ENCODE peak calls at places on chromosome 2, in four cellular contexts. Q is HCT116, D is upper lobe of right lung, E is adrenal gland. R is an unnamed sample.

GRCh38 chr2:112758701-112759100 is 5.7 kb downstream of the CKAP2L start:
- DNase-seq in D (no peak), Q (no peak), E (no peak), R (no peak)

GRCh38 chr2:144642892-144643291 is 123.0 kb upstream of the ZEB2 start:
- DNase-seq in D (no peak), E (no peak), Q (no peak), R (no peak)

GRCh38 chr2:85057236-85057635 is 76.0 kb upstream of the TCF7L1 start:
- DNase-seq in Q (no peak), E (no peak), D (no peak), R (no peak)

GRCh38 chr2:160417745-160418397 is 75.7 kb downstream of the RBMS1 start:
- DNase-seq in Q (no peak), E (no peak), D (no peak), R (no peak)

GRCh38 chr2:183490930-183491329 is 366.7 kb downstream of the NUP35 start:
- DNase-seq in Q (no peak), D (no peak), E (no peak), R (peak; percentile 62)

GRCh38 chr2:10266133-10266620 is 36.5 kb upstream of the HPCAL1 start:
- DNase-seq in E (peak; percentile 49), Q (no peak), D (no peak), R (peak; percentile 37)

GRCh38 chr2:28610583-28611201 is 114.8 kb downstream of the PLB1 start:
- DNase-seq in E (peak; percentile 91), Q (peak; percentile 86), D (no peak), R (peak; percentile 83)

GRCh38 chr2:8119782-8120551 is 561.9 kb upstream of the ID2 start:
- DNase-seq in E (peak; percentile 70), D (no peak), Q (no peak), R (no peak)

GRCh38 chr2:74004212-74005182 is 19.8 kb downstream of the TET3 start:
- DNase-seq in E (no peak), D (peak; percentile 39), Q (no peak), R (no peak)

GRCh38 chr2:225288986-225289385 is 110.5 kb upstream of the NYAP2 start:
- DNase-seq in Q (no peak), E (no peak), D (no peak), R (no peak)

GRCh38 chr2:170503971-170504819 is 210.9 kb upstream of the SP5 start:
- DNase-seq in Q (no peak), D (no peak), E (no peak), R (no peak)

GRCh38 chr2:145751634-145752033 is 1231.7 kb upstream of the ZEB2 start:
- DNase-seq in Q (no peak), E (no peak), D (no peak), R (no peak)

GRCh38 chr2:31404827-31405226 is 9.7 kb downstream of the XDH start:
- DNase-seq in Q (no peak), D (no peak), E (no peak), R (no peak)

GRCh38 chr2:74474899-74475298 is 2.4 kb upstream of the MRPL53 start:
- DNase-seq in E (no peak), Q (no peak), D (no peak), R (no peak)

GRCh38 chr2:173989886-173990744 is 24.9 kb upstream of the SP3 start:
- DNase-seq in Q (no peak), D (no peak), E (no peak), R (no peak)

GRCh38 chr2:2507471-2507997 is 176.5 kb upstream of the MYT1L start:
- DNase-seq in E (no peak), D (no peak), Q (no peak), R (no peak)

GRCh38 chr2:131016826-131017596 is 76.2 kb downstream of the FAM168B start:
- DNase-seq in E (no peak), D (no peak), Q (no peak), R (no peak)

GRCh38 chr2:224836263-224836662 is 120.1 kb upstream of the CCDC195 start:
- DNase-seq in D (no peak), E (no peak), Q (no peak), R (no peak)

GRCh38 chr2:149536649-149537048 is 50.9 kb downstream of the MMADHC start:
- DNase-seq in E (no peak), Q (no peak), D (no peak), R (no peak)

GRCh38 chr2:95025406-95026319 is at the start of gene MAL:
- DNase-seq in D (no peak), Q (no peak), E (no peak), R (no peak)

GRCh38 chr2:104332733-104333132 is 521.2 kb upstream of the POU3F3 start:
- DNase-seq in D (no peak), E (no peak), Q (no peak), R (no peak)

GRCh38 chr2:102064679-102065674 is 73.2 kb downstream of the IL1R2 start:
- DNase-seq in D (no peak), Q (no peak), E (peak; percentile 45), R (no peak)

GRCh38 chr2:36919041-36919837 is 47.1 kb downstream of the STRN start:
- DNase-seq in D (no peak), E (no peak), Q (no peak), R (no peak)

GRCh38 chr2:39455826-39456225 is 18.7 kb upstream of the MAP4K3 start:
- DNase-seq in Q (no peak), D (no peak), E (no peak), R (no peak)

GRCh38 chr2:43132523-43133301 is 93.7 kb downstream of the ZFP36L2 start:
- DNase-seq in D (no peak), Q (no peak), E (no peak), R (no peak)

GRCh38 chr2:10078704-10079191 is 1.5 kb downstream of the CYS1 start:
- DNase-seq in E (no peak), D (no peak), Q (no peak), R (no peak)

GRCh38 chr2:84427235-84428138 is 31.6 kb downstream of the SUCLG1 start:
- DNase-seq in D (no peak), E (no peak), Q (no peak), R (no peak)

GRCh38 chr2:111100087-111100764 is 20.5 kb upstream of the BCL2L11 start:
- DNase-seq in E (no peak), Q (no peak), D (no peak), R (no peak)

GRCh38 chr2:107197601-107198000 is 311.6 kb upstream of the ST6GAL2 start:
- DNase-seq in E (no peak), D (no peak), Q (no peak), R (no peak)

GRCh38 chr2:25421289-25421688 is 79.6 kb upstream of the DNMT3A start:
- DNase-seq in D (no peak), E (no peak), Q (no peak), R (no peak)

DNA sequence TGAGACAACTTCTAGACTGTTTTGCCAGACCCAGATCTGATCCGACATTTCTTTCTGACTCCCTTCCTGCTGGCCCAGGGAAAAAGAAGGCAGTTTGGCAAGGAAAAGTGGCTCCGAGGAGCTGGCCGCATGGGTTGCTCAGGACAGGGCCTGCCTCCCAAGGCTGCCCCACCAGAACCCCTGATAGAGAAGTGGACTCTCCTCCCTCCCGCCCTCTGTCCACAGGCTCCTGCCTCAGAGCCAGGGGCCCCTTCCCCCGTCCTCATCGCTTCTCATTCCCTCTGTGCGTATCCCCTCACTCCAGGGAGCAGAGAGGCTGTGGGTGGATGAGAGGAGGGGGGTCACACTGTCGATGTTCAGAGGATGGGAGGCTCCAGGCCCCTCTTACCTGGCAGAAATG is 110.2 kb downstream of the TNS1 start:
- DNase-seq in Q (no peak), E (no peak), D (peak; percentile 27), R (no peak)
- H3K36me3 ChIP-seq in Q (no peaks in the 10 kb centered on the region), E (peaks cover 100% of the 10 kb centered on the region), D (peaks cover 100% of the 10 kb centered on the region), R (peaks cover 100% of the 10 kb centered on the region)

DNA sequence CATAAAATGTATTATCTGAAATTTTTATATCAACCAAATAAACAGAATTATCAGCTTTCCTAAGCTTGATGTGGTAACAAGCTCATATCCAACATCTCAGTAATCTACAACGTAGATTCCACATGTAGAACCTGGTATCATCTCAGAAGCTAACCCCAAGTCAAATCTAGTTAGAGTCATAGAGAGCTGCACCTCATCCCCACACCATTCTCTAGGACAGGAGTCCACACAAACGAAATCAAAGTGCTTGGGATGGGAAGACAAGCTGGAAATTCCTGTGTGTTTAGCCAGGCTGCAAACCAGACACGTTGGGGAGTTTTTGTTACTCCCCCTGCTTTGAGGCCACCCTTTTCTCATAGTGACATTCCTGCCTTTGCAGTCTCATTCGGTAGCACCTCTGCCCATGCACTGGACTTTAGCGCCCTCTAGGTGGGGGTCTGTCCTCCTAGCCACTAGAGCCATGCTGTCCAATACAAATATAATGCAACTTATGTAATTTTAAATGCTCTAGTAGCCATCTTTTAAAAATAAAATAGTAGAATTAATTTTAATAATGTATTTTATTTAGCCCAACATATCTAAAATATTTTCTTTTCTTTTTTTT is 28.1 kb upstream of the SATB2 start:
- DNase-seq in D (no peak), Q (peak; percentile 57), E (peak; percentile 78), R (peak; percentile 65)
- TF ChIP-seq CTCF in D (peak; percentile 57), Q (peak; percentile 80), E (peak; percentile 57), R (peak; percentile 41)

GRCh38 chr2:46010223-46010924 is 286.8 kb upstream of the EPAS1 start:
- DNase-seq in E (no peak), D (no peak), Q (no peak), R (no peak)

GRCh38 chr2:46010925-46011490 is 286.2 kb upstream of the EPAS1 start:
- DNase-seq in E (no peak), D (no peak), Q (peak; percentile 19), R (no peak)

GRCh38 chr2:46008082-46008870 is 288.9 kb upstream of the EPAS1 start:
- DNase-seq in D (no peak), Q (no peak), E (no peak), R (no peak)

GRCh38 chr2:46009315-46009714 is 287.9 kb upstream of the EPAS1 start:
- DNase-seq in E (no peak), D (no peak), Q (no peak), R (no peak)

DNA sequence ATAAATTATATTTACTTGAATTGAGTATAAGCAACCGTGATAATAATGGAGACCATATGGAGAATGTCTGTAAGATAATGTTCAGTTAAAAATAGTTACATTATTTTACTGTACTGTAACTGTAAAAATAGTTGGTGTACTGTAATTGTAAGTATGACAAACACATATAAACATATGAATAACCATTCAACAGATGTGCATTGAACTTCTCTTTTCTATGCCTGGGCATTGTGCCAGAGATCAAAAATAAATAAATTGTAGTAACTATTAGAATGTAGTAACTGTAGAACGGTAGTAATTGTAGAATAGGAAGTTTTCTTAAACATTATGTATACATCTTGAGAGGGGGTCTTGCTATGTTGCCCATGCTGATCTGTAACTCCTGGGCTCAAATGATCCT is 287.4 kb upstream of the EPAS1 start:
- DNase-seq in E (no peak), Q (no peak), D (no peak), R (no peak)
- H3K36me3 ChIP-seq in E (no peaks in the 10 kb centered on the region), Q (no peaks in the 10 kb centered on the region), D (peaks cover 41% of the 10 kb centered on the region), R (peaks cover 43% of the 10 kb centered on the region)

GRCh38 chr2:196640031-196640548 is 575 bp downstream of the CCDC150 start:
- DNase-seq in Q (no peak), E (no peak), D (no peak), R (no peak)
- TF ChIP-seq CTCF in Q (peak; percentile 3), E (no peak), D (no peak), R (no peak)

DNA sequence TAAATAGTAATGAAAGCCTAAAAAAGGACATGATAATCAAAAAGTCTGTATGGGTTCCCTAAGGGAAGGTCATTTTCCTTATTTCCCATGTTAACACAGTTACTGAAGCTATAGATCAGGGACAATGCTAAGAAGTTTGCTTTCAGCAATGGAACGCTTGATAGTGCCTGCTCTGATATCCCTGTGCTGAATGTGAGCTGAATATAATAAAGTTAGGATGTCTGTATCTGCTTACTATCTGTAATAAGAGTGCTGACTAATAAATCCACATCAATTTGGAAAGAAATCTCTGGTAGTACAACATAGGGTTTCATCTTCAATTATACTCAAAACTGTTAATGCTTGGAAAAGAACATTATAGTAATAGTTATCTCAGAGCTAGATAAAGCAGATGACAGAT is 25.8 kb downstream of the TTC21B start:
- DNase-seq in D (no peak), Q (no peak), E (no peak), R (no peak)
- H3K36me3 ChIP-seq in D (peaks cover 79% of the 10 kb centered on the region), Q (peaks cover 26% of the 10 kb centered on the region), E (peaks cover 32% of the 10 kb centered on the region), R (peaks cover 90% of the 10 kb centered on the region)

R was measured in psoas muscle.